ENCODE peak calls at places on chromosomes 4 and X, in six cellular contexts. One of them, this sample, is unnamed.
A peak's percentile ranks its signal among the peaks of the same experiment; 100 is the strongest.

GRCh38 chr4:96767815-96768480 is 928.1 kb downstream of the PDHA2 start:
- DNase-seq in left lung: no peak
- DNase-seq in endothelial cell of umbilical vein: no peak
- DNase-seq in testis: no peak
- DNase-seq in heart left ventricle: no peak
- DNase-seq in cardiac muscle cell: no peak
- DNase-seq in this sample: no peak

GRCh38 chrX:39063037-39063436 is 261.8 kb downstream of the MID1IP1 start:
- DNase-seq in left lung: peak; percentile 72
- DNase-seq in endothelial cell of umbilical vein: no peak
- DNase-seq in testis: no peak
- DNase-seq in heart left ventricle: no peak
- DNase-seq in cardiac muscle cell: no peak
- DNase-seq in this sample: no peak

GRCh38 chrX:13752141-13752540 is 17.6 kb downstream of the OFD1 start:
- DNase-seq in left lung: no peak
- DNase-seq in endothelial cell of umbilical vein: no peak
- DNase-seq in testis: no peak
- DNase-seq in heart left ventricle: no peak
- DNase-seq in cardiac muscle cell: no peak
- DNase-seq in this sample: no peak

GRCh38 chr4:149280886-149281285 is 534.8 kb downstream of the IQCM start:
- DNase-seq in left lung: no peak
- DNase-seq in endothelial cell of umbilical vein: no peak
- DNase-seq in testis: no peak
- DNase-seq in heart left ventricle: no peak
- DNase-seq in cardiac muscle cell: no peak
- DNase-seq in this sample: no peak

GRCh38 chr4:113452868-113453620 is 308.5 kb downstream of the CAMK2D start:
- DNase-seq in left lung: no peak
- DNase-seq in endothelial cell of umbilical vein: peak; percentile 95
- DNase-seq in testis: no peak
- DNase-seq in heart left ventricle: no peak
- DNase-seq in cardiac muscle cell: peak; percentile 35
- DNase-seq in this sample: no peak

GRCh38 chr4:71586087-71586763 is 197.7 kb downstream of the GC start:
- DNase-seq in left lung: no peak
- DNase-seq in endothelial cell of umbilical vein: no peak
- DNase-seq in testis: no peak
- DNase-seq in heart left ventricle: no peak
- DNase-seq in cardiac muscle cell: no peak
- DNase-seq in this sample: no peak

GRCh38 chr4:4327652-4328121 is 37.6 kb downstream of the ZBTB49 start:
- DNase-seq in left lung: no peak
- DNase-seq in endothelial cell of umbilical vein: peak; percentile 10
- DNase-seq in testis: peak; percentile 37
- DNase-seq in heart left ventricle: peak; percentile 55
- DNase-seq in cardiac muscle cell: peak; percentile 31
- DNase-seq in this sample: peak; percentile 42

GRCh38 chrX:121876316-121876715 is 828.9 kb downstream of the GLUD2 start:
- DNase-seq in left lung: no peak
- DNase-seq in endothelial cell of umbilical vein: no peak
- DNase-seq in testis: no peak
- DNase-seq in heart left ventricle: no peak
- DNase-seq in cardiac muscle cell: no peak
- DNase-seq in this sample: no peak

GRCh38 chr4:156734965-156735895 is 236.4 kb downstream of the PDGFC start:
- DNase-seq in left lung: no peak
- DNase-seq in endothelial cell of umbilical vein: peak; percentile 13
- DNase-seq in testis: no peak
- DNase-seq in heart left ventricle: no peak
- DNase-seq in cardiac muscle cell: no peak
- DNase-seq in this sample: no peak

GRCh38 chr4:142379277-142380051 is 466.6 kb downstream of the INPP4B start:
- DNase-seq in left lung: no peak
- DNase-seq in endothelial cell of umbilical vein: peak; percentile 26
- DNase-seq in testis: no peak
- DNase-seq in heart left ventricle: no peak
- DNase-seq in cardiac muscle cell: no peak
- DNase-seq in this sample: no peak

GRCh38 chr4:128354205-128354821 is 66.7 kb upstream of the PGRMC2 start:
- DNase-seq in left lung: no peak
- DNase-seq in endothelial cell of umbilical vein: peak; percentile 92
- DNase-seq in testis: no peak
- DNase-seq in heart left ventricle: peak; percentile 37
- DNase-seq in cardiac muscle cell: no peak
- DNase-seq in this sample: peak; percentile 59

DNA sequence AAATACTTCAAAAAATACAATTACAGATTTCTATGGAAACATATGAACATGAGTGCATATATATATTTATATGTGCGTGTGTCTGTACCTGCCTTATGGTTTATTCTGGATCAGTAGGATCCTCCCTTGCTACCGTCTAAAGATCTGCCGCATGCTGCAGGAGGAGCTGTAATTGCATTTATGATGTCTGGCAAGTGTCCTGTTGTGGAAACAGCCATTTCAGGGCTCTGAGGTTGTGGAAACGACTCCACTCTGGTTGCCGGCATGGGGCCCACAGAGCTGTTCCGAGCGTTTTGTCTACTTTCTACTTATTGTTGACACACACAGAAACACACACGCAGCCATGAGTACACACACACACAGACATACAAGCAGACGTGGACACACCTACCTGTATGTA is 21.3 kb downstream of the CD99 start:
- DNase-seq in left lung: no peak
- DNase-seq in endothelial cell of umbilical vein: no peak
- DNase-seq in testis: no peak
- DNase-seq in heart left ventricle: no peak
- DNase-seq in cardiac muscle cell: no peak
- DNase-seq in this sample: no peak
- H3K4me1 ChIP-seq in left lung: peaks cover 12% of the 10 kb centered on the region
- H3K4me1 ChIP-seq in endothelial cell of umbilical vein: peaks cover 28% of the 10 kb centered on the region
- H3K4me1 ChIP-seq in testis: peaks cover 32% of the 10 kb centered on the region
- H3K4me1 ChIP-seq in heart left ventricle: peaks cover 28% of the 10 kb centered on the region
- H3K4me1 ChIP-seq in cardiac muscle cell: peaks cover 20% of the 10 kb centered on the region
- H3K4me1 ChIP-seq in this sample: no peaks in the 10 kb centered on the region

DNA sequence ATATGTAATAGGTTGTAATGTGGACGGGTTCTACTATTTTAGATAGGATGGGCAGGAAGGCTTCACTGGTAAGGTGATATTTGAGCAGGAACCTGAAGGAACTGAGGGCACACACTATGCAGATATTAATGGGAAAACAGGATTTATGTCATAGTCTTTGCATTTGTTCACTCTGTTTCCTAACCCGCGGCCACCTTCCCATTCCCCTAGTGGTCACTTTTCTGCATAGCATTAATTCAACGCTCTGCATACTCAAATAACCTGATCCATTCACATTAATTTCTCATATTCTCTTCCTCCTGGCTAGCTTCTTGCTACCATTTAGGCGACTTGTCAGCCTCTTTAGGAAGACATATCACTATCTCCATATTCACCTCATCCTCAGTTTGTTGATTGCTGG is 61.5 kb downstream of the GSPT2 start:
- DNase-seq in left lung: no peak
- DNase-seq in endothelial cell of umbilical vein: no peak
- DNase-seq in testis: no peak
- DNase-seq in heart left ventricle: no peak
- DNase-seq in cardiac muscle cell: no peak
- DNase-seq in this sample: no peak
- TF ChIP-seq CTCF in left lung: no peak
- TF ChIP-seq CTCF in endothelial cell of umbilical vein: no peak
- TF ChIP-seq CTCF in testis: no peak
- TF ChIP-seq CTCF in heart left ventricle: no peak
- TF ChIP-seq CTCF in cardiac muscle cell: no peak
- TF ChIP-seq CTCF in this sample: peak; percentile 39

GRCh38 chrX:71250856-71251255 is 3.1 kb downstream of the ZMYM3 start:
- DNase-seq in left lung: no peak
- DNase-seq in endothelial cell of umbilical vein: no peak
- DNase-seq in testis: no peak
- DNase-seq in heart left ventricle: no peak
- DNase-seq in cardiac muscle cell: no peak
- DNase-seq in this sample: no peak

GRCh38 chrX:71252221-71252620 is 1.7 kb downstream of the ZMYM3 start:
- DNase-seq in left lung: no peak
- DNase-seq in endothelial cell of umbilical vein: no peak
- DNase-seq in testis: no peak
- DNase-seq in heart left ventricle: no peak
- DNase-seq in cardiac muscle cell: no peak
- DNase-seq in this sample: no peak

GRCh38 chrX:71254092-71254941 is at the start of gene ZMYM3:
- DNase-seq in left lung: peak; percentile 89
- DNase-seq in endothelial cell of umbilical vein: peak; percentile 80
- DNase-seq in testis: peak; percentile 89
- DNase-seq in heart left ventricle: peak; percentile 92
- DNase-seq in cardiac muscle cell: peak; percentile 90
- DNase-seq in this sample: peak; percentile 89

GRCh38 chrX:71253253-71254091 is 468 bp downstream of the ZMYM3 start:
- DNase-seq in left lung: no peak
- DNase-seq in endothelial cell of umbilical vein: peak; percentile 58
- DNase-seq in testis: peak; percentile 44
- DNase-seq in heart left ventricle: peak; percentile 39
- DNase-seq in cardiac muscle cell: peak; percentile 60
- DNase-seq in this sample: peak; percentile 58

GRCh38 chrX:71251456-71251973 is 2.4 kb downstream of the ZMYM3 start:
- DNase-seq in left lung: no peak
- DNase-seq in endothelial cell of umbilical vein: no peak
- DNase-seq in testis: no peak
- DNase-seq in heart left ventricle: no peak
- DNase-seq in cardiac muscle cell: no peak
- DNase-seq in this sample: no peak
- H3K4me3 ChIP-seq in left lung: no peak overlapping the region
- H3K4me3 ChIP-seq in endothelial cell of umbilical vein: no peak overlapping the region
- H3K4me3 ChIP-seq in testis: no peak overlapping the region
- H3K4me3 ChIP-seq in heart left ventricle: no peak overlapping the region
- H3K4me3 ChIP-seq in cardiac muscle cell: peak overlapping the region; percentile 74
- H3K4me3 ChIP-seq in this sample: no peak overlapping the region

GRCh38 chr4:1199556-1200331 is 27.4 kb upstream of the SPON2 start:
- DNase-seq in left lung: peak; percentile 30
- DNase-seq in endothelial cell of umbilical vein: no peak
- DNase-seq in testis: peak; percentile 11
- DNase-seq in heart left ventricle: no peak
- DNase-seq in cardiac muscle cell: no peak
- DNase-seq in this sample: no peak
- H3K4me1 ChIP-seq in left lung: peaks cover 26% of the 10 kb centered on the region
- H3K4me1 ChIP-seq in endothelial cell of umbilical vein: no peaks in the 10 kb centered on the region
- H3K4me1 ChIP-seq in testis: no peaks in the 10 kb centered on the region
- H3K4me1 ChIP-seq in heart left ventricle: no peaks in the 10 kb centered on the region
- H3K4me1 ChIP-seq in cardiac muscle cell: no peaks in the 10 kb centered on the region
- H3K4me1 ChIP-seq in this sample: no peaks in the 10 kb centered on the region

GRCh38 chr4:129532573-129532972 is 436.6 kb downstream of the C4orf33 start:
- DNase-seq in left lung: no peak
- DNase-seq in endothelial cell of umbilical vein: peak; percentile 4
- DNase-seq in testis: no peak
- DNase-seq in heart left ventricle: no peak
- DNase-seq in cardiac muscle cell: no peak
- DNase-seq in this sample: no peak

DNA sequence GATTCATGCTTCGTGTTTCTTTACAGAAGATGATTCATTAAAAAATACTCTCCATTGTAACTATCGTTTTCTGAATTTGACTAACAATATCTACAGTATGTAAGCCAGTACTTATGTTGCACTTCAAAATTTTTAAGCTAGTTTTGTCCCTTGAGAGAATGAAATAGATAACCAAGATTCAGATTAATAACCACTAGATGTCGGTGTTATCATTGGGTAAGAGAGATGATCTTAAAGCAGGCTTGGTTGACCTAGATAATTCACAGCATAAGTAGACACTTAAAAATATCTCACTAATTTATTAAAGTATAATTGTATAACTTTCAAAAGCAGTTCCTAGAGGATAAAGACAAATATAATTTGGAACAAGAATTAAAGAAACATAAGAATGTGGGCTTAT is 430.9 kb downstream of the C4orf33 start:
- DNase-seq in left lung: no peak
- DNase-seq in endothelial cell of umbilical vein: peak; percentile 57
- DNase-seq in testis: no peak
- DNase-seq in heart left ventricle: no peak
- DNase-seq in cardiac muscle cell: no peak
- DNase-seq in this sample: no peak
- TF ChIP-seq CTCF in left lung: peak; percentile 23
- TF ChIP-seq CTCF in endothelial cell of umbilical vein: no peak
- TF ChIP-seq CTCF in testis: peak; percentile 21
- TF ChIP-seq CTCF in heart left ventricle: peak; percentile 63
- TF ChIP-seq CTCF in cardiac muscle cell: peak; percentile 27
- TF ChIP-seq CTCF in this sample: peak; percentile 58

This sample was measured in BE2C.